ENCODE peak calls at places on chromosomes 1 and 21, in nine cellular contexts. K is foreskin fibroblast, G is lower lobe of right lung, A is left ventricle myocardium inferior, O is endodermal cell, Z is GM23338, E is aorta, R is tibial artery, H is BJ. P is an unnamed sample.

GRCh38 chr1:28272215-28272852 is 13.0 kb downstream of the SESN2 start:
- DNase-seq in K (no peak), G (no peak), A (no peak), O (no peak), Z (no peak), E (no peak), R (no peak), H (no peak), P (no peak)

GRCh38 chr21:39072468-39072867 is 110.8 kb downstream of the PSMG1 start:
- DNase-seq in K (no peak), G (no peak), A (no peak), O (no peak), Z (no peak), E (no peak), R (no peak), H (no peak), P (no peak)

GRCh38 chr21:15444118-15444960 is 285.4 kb upstream of the USP25 start:
- DNase-seq in K (no peak), G (no peak), A (no peak), O (peak), Z (peak), E (no peak), R (no peak), H (no peak), P (no peak)

GRCh38 chr1:115225993-115226700 is 111.9 kb downstream of the NGF start:
- DNase-seq in K (peak), G (no peak), A (no peak), O (no peak), Z (no peak), E (no peak), R (no peak), H (no peak), P (no peak)

GRCh38 chr1:169142129-169142528 is 35.6 kb downstream of the ATP1B1 start:
- DNase-seq in K (no peak), G (no peak), A (no peak), O (no peak), Z (no peak), E (no peak), R (no peak), H (no peak), P (no peak)

GRCh38 chr1:180229483-180230415 is at the start of gene LHX4:
- DNase-seq in K (peak), G (no peak), A (no peak), O (peak), Z (peak), E (peak), R (peak), H (no peak), P (peak)

GRCh38 chr1:47180603-47181094 is 9.2 kb downstream of the PDZK1IP1 start:
- DNase-seq in K (no peak), G (no peak), A (no peak), O (no peak), Z (no peak), E (peak), R (no peak), H (no peak), P (no peak)

GRCh38 chr1:180916012-180916770 is 3.5 kb downstream of the KIAA1614 start:
- DNase-seq in K (no peak), G (no peak), A (no peak), O (peak), Z (no peak), E (no peak), R (no peak), H (no peak), P (no peak)

GRCh38 chr1:20867847-20868246 is 80.7 kb upstream of the HP1BP3 start:
- DNase-seq in K (peak), G (no peak), A (no peak), O (no peak), Z (no peak), E (no peak), R (no peak), H (no peak), P (peak)

GRCh38 chr21:17554619-17555472 is 42.0 kb downstream of the CXADR start:
- DNase-seq in K (peak), G (no peak), A (no peak), O (no peak), Z (peak), E (no peak), R (no peak), H (no peak), P (no peak)

GRCh38 chr21:31143021-31143420 is 104.7 kb upstream of the KRTAP19-8 start:
- DNase-seq in K (no peak), G (no peak), A (no peak), O (no peak), Z (no peak), E (no peak), R (no peak), H (no peak), P (no peak)

GRCh38 chr1:93723101-93723500 is 41.5 kb upstream of the BCAR3 start:
- DNase-seq in K (peak), G (no peak), A (peak), O (no peak), Z (no peak), E (no peak), R (no peak), H (no peak), P (peak)

GRCh38 chr1:198829948-198830347 is 191.1 kb downstream of the PTPRC start:
- DNase-seq in K (peak), G (no peak), A (no peak), O (peak), Z (peak), E (no peak), R (no peak), H (no peak), P (peak)

GRCh38 chr21:45281411-45282282 is 6.0 kb downstream of the POFUT2 start:
- DNase-seq in K (no peak), G (peak), A (no peak), O (peak), Z (no peak), E (peak), R (peak), H (no peak), P (no peak)

GRCh38 chr21:45582128-45582527 is 39.9 kb upstream of the SLC19A1 start:
- DNase-seq in K (no peak), G (peak), A (no peak), O (peak), Z (no peak), E (no peak), R (peak), H (no peak), P (no peak)

GRCh38 chr1:184755226-184756065 is 788 bp upstream of the EDEM3 start:
- DNase-seq in K (peak), G (no peak), A (no peak), O (no peak), Z (peak), E (no peak), R (no peak), H (no peak), P (peak)

GRCh38 chr1:147750618-147751217 is 9.7 kb downstream of the GJA5 start:
- DNase-seq in K (no peak), G (no peak), A (no peak), O (no peak), Z (no peak), E (no peak), R (no peak), H (no peak), P (no peak)

GRCh38 chr1:183733610-183734219 is 71.2 kb upstream of the RGL1 start:
- DNase-seq in K (no peak), G (no peak), A (no peak), O (no peak), Z (no peak), E (no peak), R (no peak), H (no peak), P (no peak)

GRCh38 chr1:27341525-27342252 is at the start of gene SYTL1:
- DNase-seq in K (peak), G (peak), A (no peak), O (peak), Z (peak), E (no peak), R (no peak), H (no peak), P (peak)

DNA sequence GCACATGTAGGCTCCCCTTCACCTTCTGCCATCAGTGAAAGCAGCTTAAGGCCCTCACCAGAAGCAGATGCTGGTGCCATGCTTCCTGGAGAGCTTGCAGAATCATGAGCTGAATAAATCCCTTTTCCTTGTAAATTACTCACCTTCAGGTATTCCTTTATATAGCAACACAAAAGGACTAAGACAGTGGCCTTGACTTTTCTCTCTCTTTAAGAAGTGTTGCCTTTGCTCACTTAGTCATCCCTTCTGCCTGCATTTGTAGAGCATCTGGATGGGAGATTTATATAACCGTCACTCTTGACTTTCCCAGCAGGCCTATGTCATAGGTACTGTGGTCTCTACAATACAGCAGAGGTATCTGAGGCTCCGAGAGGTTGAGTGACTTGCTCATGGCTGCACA is 3.7 kb downstream of the PCSK9 start:
- DNase-seq in K (no peak), G (no peak), A (no peak), O (no peak), Z (no peak), E (no peak), R (no peak), H (no peak), P (no peak)
- H3K4me3 ChIP-seq in K (no peak), G (no peak), A (no peak), O (no peak), Z (peak), E (no peak), R (no peak), H (no peak), P (no peak)

GRCh38 chr1:85277027-85277625 is 694 bp upstream of the BCL10 start:
- DNase-seq in K (no peak), G (no peak), A (no peak), O (no peak), Z (no peak), E (peak), R (no peak), H (no peak), P (no peak)

GRCh38 chr1:85280636-85281035 is 4.2 kb upstream of the BCL10 start:
- DNase-seq in K (peak), G (no peak), A (no peak), O (no peak), Z (no peak), E (no peak), R (no peak), H (no peak), P (no peak)

GRCh38 chr1:85279463-85280080 is 3.1 kb upstream of the BCL10 start:
- DNase-seq in K (no peak), G (no peak), A (no peak), O (no peak), Z (peak), E (no peak), R (no peak), H (no peak), P (no peak)

GRCh38 chr1:85277802-85278201 is 1.4 kb upstream of the BCL10 start:
- DNase-seq in K (no peak), G (no peak), A (no peak), O (no peak), Z (no peak), E (no peak), R (no peak), H (no peak), P (no peak)

GRCh38 chr1:85278853-85279314 is 2.5 kb upstream of the BCL10 start:
- DNase-seq in K (peak), G (no peak), A (no peak), O (no peak), Z (no peak), E (no peak), R (no peak), H (peak), P (peak)
- H3K4me3 ChIP-seq in K (no peak), G (no peak), A (no peak), O (no peak), Z (no peak), E (no peak), R (no peak), H (no peak), P (peak)

DNA sequence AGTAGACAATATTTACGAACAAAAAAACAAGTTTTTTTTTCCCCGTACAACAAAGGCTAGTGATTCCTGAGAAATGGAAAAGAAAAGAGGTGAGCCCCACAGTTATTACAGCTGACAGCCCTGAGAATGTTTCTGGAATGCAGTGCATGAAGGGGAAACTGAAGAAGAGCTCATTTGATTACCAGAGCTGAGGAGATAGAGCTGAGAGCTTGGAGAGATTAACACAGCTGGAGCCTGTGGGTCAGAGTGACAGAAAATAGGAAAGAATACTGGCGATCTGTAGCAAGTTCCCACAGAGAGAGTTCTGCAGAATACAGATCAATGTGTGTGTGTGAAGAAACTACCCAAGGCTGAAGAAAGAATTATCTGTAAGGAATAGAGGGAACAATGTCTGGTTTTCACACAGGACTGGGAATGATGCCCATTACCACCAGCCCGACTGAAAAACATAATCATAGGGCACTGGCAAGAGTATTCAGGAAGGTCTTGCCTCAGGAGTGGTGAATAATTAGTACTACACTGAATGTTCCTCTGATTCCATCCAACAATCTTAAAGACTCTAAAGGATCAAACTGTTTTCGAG is 103.6 kb upstream of the SNX7 start:
- DNase-seq in K (no peak), G (no peak), A (no peak), O (peak), Z (peak), E (no peak), R (no peak), H (no peak), P (no peak)
- H3K4me3 ChIP-seq in K (no peak), G (no peak), A (no peak), O (peak), Z (no peak), E (no peak), R (no peak), H (no peak), P (no peak)

GRCh38 chr1:9413143-9413876 is 120.6 kb downstream of the SPSB1 start:
- DNase-seq in K (peak), G (peak), A (peak), O (peak), Z (peak), E (peak), R (peak), H (peak), P (peak)
- H3K4me3 ChIP-seq in K (no peak), G (no peak), A (peak), O (no peak), Z (no peak), E (no peak), R (no peak), H (no peak), P (no peak)

DNA sequence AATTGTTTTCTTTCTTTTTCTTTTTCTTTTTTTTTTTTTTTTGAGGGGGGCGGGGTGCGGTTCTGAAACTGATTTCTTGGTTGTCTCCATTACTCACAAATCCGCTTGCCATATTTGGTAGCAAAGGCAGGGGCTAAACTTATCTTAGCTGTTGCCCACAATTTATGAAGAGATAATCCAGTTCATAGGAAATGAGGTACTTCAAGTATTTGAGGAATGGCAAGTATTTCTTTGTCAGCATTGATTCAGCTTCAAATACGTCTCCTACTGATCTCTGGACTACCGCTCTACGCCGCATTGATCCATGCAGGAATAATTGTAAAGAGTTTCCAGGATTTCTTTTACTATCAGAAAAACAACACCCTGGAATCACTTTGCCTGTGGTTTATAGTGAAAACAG is 289.2 kb upstream of the DPYD start:
- DNase-seq in K (peak), G (no peak), A (no peak), O (no peak), Z (peak), E (no peak), R (no peak), H (peak), P (no peak)
- H3K4me3 ChIP-seq in K (no peak), G (no peak), A (no peak), O (no peak), Z (no peak), E (no peak), R (no peak), H (no peak), P (no peak)

DNA sequence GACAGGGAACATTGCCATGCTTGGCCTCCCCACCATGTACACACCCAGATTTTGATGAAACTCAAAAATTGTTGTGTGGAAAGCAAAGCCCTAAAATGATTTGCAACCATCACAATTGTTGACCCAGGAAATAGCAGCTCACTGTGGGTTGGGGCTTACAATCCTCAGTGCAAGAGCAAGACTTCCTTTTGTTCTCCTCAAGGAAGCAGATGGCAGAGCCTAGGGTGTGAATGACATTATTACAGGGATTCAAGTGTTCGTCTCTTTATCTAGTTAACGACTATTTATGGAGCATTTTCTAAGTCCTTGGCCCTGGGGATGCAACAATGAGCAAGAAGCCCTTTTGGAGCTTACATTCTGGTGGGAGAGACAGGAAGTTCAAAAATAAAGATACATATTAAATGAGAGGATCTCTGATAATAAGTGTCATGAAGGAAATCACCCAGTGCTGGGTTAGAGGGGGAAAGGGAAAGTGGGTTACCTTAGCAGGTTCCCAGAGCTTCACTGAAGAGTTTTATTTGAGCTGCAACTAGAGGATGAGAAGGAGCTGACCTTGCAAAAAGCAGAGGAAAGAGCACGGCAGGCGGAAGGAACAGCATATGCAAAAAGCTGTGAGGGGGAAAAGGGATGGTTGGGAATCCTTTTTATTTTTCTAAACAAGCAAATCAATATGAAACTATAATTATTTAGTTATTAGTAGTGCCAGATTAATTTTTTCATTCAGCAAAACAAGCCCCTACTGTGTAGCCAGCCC is 38.5 kb upstream of the ID3 start:
- DNase-seq in K (no peak), G (no peak), A (no peak), O (peak), Z (peak), E (no peak), R (no peak), H (no peak), P (no peak)
- H3K4me3 ChIP-seq in K (no peak), G (no peak), A (no peak), O (no peak), Z (peak), E (no peak), R (no peak), H (no peak), P (no peak)

DNA sequence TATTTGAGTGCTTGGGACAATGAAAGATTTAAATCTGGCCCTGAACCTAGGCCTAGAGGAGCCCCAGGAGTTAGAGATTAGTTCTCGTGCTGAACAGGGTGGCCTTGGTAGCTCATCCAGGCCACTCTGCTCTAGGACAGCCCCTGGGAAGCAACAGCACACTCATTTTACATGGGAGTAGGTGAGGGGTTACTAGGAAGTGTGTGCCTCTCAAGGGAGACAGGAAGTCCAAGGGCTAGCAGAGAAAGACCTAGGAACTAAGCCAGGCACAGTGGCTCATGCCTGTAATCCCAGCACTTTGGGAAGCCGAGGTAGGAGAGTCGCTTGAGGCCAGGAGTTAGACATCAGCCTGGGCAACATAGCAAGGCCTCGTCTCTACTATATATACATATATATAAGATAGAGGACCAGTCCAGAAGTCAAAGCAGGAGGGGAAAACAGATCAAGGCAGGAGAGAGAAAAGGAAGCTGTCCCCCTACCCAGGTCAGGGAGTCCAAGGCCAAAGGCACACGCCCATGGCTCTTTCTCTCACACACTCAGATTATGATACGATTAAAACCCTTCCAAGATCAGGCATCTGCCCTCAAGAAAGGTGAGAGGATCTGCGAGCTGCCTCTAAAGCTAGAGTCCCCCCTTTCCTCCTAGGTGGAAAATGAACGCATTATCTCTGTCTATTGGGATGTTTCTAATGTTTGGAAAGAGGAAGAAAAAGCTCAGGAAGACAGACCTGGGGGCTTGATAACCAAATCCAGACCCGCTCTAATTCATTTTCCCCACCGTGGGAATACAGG is 7.8 kb downstream of the PAFAH2 start:
- DNase-seq in K (peak), G (no peak), A (no peak), O (no peak), Z (no peak), E (no peak), R (peak), H (no peak), P (no peak)
- H3K4me3 ChIP-seq in K (no peak), G (peak), A (no peak), O (no peak), Z (no peak), E (no peak), R (no peak), H (no peak), P (no peak)

P was measured in MG63.